ENCODE peak calls at places on chromosomes 16 and 17, in seven cellular contexts. Z is HAP-1; F is neural progenitor cell; R is left ventricle myocardium inferior; V is mesendoderm; W is CD8-positive, alpha-beta memory T cell; A is heart right ventricle. C is an unnamed sample.
A peak's percentile ranks its signal among the peaks of the same experiment; 100 is the strongest.

GRCh38 chr16:77212736-77213541 is 13.7 kb downstream of the SYCE1L start:
- DNase-seq in A (peak; percentile 33), W (peak; percentile 74), V (peak; percentile 73), F (peak; percentile 74), R (peak; percentile 57), Z (peak; percentile 25), C (no peak)

GRCh38 chr17:31392002-31392855 is 754 bp downstream of the RAB11FIP4 start:
- DNase-seq in A (no peak), Z (no peak), R (no peak), F (peak; percentile 9), W (no peak), V (no peak), C (no peak)

GRCh38 chr17:77373298-77374169 is 232.8 kb downstream of the SEC14L1 start:
- DNase-seq in R (peak; percentile 50), F (peak; percentile 78), W (peak; percentile 53), Z (no peak), V (peak; percentile 87), A (peak; percentile 61), C (no peak)

GRCh38 chr16:83603981-83604570 is 203.7 kb upstream of the HSBP1 start:
- DNase-seq in A (no peak), Z (no peak), F (no peak), V (no peak), R (no peak), W (no peak), C (no peak)

GRCh38 chr16:87897563-87898505 is 28.5 kb upstream of the SLC7A5 start:
- DNase-seq in R (no peak), W (peak; percentile 30), A (no peak), V (no peak), F (no peak), Z (no peak), C (no peak)

GRCh38 chr17:60141111-60142018 is 8.4 kb upstream of the CA4 start:
- DNase-seq in Z (no peak), A (no peak), W (no peak), R (no peak), V (no peak), F (peak; percentile 70), C (peak; percentile 13)

GRCh38 chr16:47538472-47538871 is 77.3 kb downstream of the PHKB start:
- DNase-seq in R (no peak), V (peak; percentile 37), A (no peak), W (no peak), Z (no peak), F (no peak), C (no peak)

GRCh38 chr16:69833791-69834282 is 71.7 kb downstream of the WWP2 start:
- DNase-seq in Z (no peak), W (no peak), A (no peak), V (no peak), R (no peak), F (peak; percentile 15), C (no peak)

GRCh38 chr16:87924937-87925670 is 11.2 kb downstream of the CA5A start:
- DNase-seq in A (no peak), Z (no peak), F (no peak), R (peak; percentile 46), V (no peak), W (no peak), C (peak; percentile 37)

GRCh38 chr17:1179112-1179634 is 608 bp downstream of the ABR start:
- DNase-seq in F (peak; percentile 44), Z (no peak), W (no peak), A (peak; percentile 21), R (no peak), V (no peak), C (no peak)

GRCh38 chr17:324151-324571 is 28.4 kb downstream of the RPH3AL start:
- DNase-seq in Z (no peak), W (no peak), V (no peak), F (no peak), R (no peak), A (no peak), C (no peak)

GRCh38 chr17:3818786-3819185 is 17.8 kb upstream of the ITGAE start:
- DNase-seq in V (no peak), W (no peak), Z (no peak), R (no peak), A (no peak), F (no peak), C (no peak)

GRCh38 chr17:79907855-79908254 is 68.6 kb upstream of the CBX4 start:
- DNase-seq in F (peak; percentile 40), W (no peak), Z (no peak), R (no peak), A (no peak), V (no peak), C (peak; percentile 19)

GRCh38 chr17:75024686-75025397 is 12.4 kb downstream of the MRPL58 start:
- DNase-seq in W (peak; percentile 53), Z (no peak), R (no peak), A (no peak), F (no peak), V (no peak), C (no peak)

GRCh38 chr16:24091125-24091524 is 165.0 kb upstream of the CACNG3 start:
- DNase-seq in V (no peak), Z (no peak), W (no peak), R (no peak), A (no peak), F (no peak), C (no peak)

GRCh38 chr17:43219746-43220380 is 8.2 kb downstream of the TMEM106A start:
- DNase-seq in Z (no peak), W (no peak), R (no peak), A (no peak), F (no peak), V (no peak), C (no peak)

GRCh38 chr17:43217614-43218087 is 6.0 kb downstream of the TMEM106A start:
- DNase-seq in Z (no peak), V (no peak), W (peak; percentile 28), F (no peak), A (no peak), R (no peak), C (no peak)

GRCh38 chr17:43216762-43217613 is 5.3 kb downstream of the TMEM106A start:
- DNase-seq in V (no peak), A (no peak), F (no peak), Z (no peak), W (no peak), R (no peak), C (no peak)

GRCh38 chr17:43220511-43221125 is 7.8 kb downstream of the CCDC200 start:
- DNase-seq in R (no peak), A (no peak), F (peak; percentile 10), Z (no peak), W (no peak), V (no peak), C (no peak)

GRCh38 chr17:43219001-43219400 is 7.3 kb downstream of the TMEM106A start:
- DNase-seq in R (no peak), F (no peak), Z (no peak), V (no peak), W (no peak), A (no peak), C (no peak)
- H3K36me3 ChIP-seq in R (peaks cover 28% of the 10 kb centered on the region), F (no peaks in the 10 kb centered on the region), Z (no peaks in the 10 kb centered on the region), V (no peaks in the 10 kb centered on the region), W (peaks cover 7% of the 10 kb centered on the region), A (peaks cover 39% of the 10 kb centered on the region), C (peaks cover 10% of the 10 kb centered on the region)

DNA sequence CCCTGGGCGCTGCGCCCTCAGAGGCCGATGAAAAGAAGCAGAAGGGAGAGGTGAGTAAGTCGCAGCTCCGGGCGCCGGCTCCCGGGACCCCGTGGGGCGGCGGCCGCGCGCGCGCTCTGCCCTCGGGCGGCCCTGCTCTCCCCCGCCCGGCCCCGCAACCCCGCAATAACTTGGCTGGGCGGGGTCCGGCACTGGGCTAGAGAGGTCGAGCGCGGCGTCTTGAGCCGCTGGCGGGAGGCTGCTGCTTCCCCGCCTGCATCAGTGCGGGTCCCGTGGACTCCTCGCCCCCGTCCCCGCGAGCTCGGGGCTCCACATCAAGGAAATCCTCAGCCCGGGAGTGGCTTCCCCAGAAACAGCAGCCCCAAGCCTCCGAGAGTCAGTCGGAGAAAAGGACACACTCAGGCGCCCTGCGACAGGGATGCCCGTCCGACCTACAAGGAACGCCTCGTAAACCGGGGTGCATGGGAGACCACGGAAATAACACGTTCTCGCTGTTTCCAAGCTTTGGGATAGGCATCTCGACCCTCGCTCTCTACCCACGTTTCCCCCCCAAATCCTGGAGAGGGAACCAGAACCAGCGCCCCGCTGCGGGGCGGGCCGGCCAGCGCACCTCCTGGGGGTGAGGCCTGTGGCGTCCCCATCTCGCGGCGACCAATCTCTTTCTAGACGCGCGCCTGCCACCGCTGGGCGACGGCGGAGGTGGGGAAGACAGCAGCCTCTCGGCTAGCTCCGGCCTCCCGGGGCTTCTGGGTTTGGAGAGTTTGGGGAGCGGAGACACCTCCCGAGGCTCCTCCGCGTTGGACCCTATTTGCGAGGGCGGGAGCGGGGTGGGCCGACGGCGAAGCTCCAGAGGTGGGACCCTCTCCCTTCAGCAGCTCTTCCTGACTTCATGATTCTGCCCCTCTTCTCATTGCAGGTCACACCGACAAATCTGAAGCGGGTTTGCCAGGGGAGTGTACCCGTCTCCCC is 809 bp upstream of the ABHD15 start:
- DNase-seq in A (peak; percentile 62), F (peak; percentile 84), W (peak; percentile 76), Z (peak; percentile 63), R (peak; percentile 73), V (peak; percentile 72), C (no peak)
- H3K4me3 ChIP-seq in A (peak overlapping the region; percentile 92), F (peak overlapping the region; percentile 71), W (peak overlapping the region; percentile 59), Z (peak overlapping the region; percentile 56), R (peak overlapping the region; percentile 77), V (peak overlapping the region; percentile 56), C (peak overlapping the region; percentile 61)

GRCh38 chr17:69030145-69030544 is 30.6 kb downstream of the ABCA9 start:
- DNase-seq in W (no peak), R (no peak), A (no peak), F (no peak), V (peak; percentile 33), Z (no peak), C (peak; percentile 10)

DNA sequence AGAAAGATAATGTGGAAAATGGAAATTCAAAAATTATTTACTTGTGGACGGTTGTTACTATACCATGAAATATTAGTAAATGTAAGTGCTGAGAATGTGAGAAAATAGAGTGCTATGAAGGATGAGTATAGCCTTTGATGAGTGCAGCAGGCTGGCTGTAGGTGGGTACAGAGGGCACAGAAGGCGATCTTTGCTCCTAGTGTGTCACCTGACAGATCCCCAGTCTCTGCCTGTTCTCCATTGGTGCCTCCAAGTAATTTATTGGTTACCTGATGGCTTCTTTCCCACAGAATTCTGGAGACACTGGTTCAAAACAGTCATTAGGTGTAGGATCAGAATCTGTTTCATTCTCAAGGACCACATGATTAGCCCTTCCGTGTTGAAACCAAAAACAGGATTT is 28.9 kb downstream of the ABCA9 start:
- DNase-seq in A (no peak), Z (no peak), F (no peak), W (no peak), R (no peak), V (no peak), C (no peak)
- H3K27me3 ChIP-seq in A (no peaks in the 10 kb centered on the region), Z (no peaks in the 10 kb centered on the region), F (no peaks in the 10 kb centered on the region), W (no peaks in the 10 kb centered on the region), R (no peaks in the 10 kb centered on the region), V (no peaks in the 10 kb centered on the region), C (no peaks in the 10 kb centered on the region)

DNA sequence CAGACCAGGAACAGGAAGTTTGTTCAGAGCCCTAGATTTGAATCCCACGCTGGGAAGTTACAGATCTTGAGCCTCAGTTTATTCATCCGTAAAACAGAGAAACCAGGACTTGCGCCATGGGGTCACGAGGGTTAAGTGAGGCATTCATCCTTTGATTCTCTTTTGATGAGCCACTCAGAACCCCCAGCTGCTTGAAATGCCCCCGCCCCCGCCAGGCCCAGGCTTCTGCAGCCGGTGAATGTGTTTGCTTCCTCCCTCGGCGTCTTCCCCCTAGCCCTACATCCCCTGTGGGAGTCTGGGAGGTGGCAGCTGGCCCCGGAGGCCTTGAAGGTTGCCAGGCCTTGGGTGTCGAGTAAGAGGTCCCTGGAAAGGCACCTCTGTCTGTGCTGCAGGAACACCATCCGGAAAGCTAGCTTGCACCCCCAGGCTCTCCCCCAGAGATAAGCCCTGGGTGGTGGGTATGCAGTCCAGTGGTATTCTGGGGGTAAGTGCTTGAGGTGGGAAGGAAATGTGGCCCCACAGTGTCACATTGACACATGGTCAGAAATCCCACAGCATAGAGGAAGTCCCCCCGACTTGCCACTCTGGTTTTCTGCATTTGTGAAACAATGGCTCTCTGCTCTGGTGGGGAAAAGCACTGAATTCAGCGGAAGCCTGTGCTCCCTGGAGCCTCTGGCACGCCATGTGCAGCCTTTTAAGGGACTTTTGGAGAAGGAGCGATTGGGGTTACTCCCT is 14.9 kb downstream of the IRF8 start:
- DNase-seq in W (no peak), A (no peak), V (no peak), Z (no peak), F (peak; percentile 52), R (no peak), C (no peak)
- H3K36me3 ChIP-seq in W (no peaks in the 10 kb centered on the region), A (no peaks in the 10 kb centered on the region), V (no peaks in the 10 kb centered on the region), Z (no peaks in the 10 kb centered on the region), F (no peaks in the 10 kb centered on the region), R (no peaks in the 10 kb centered on the region), C (no peaks in the 10 kb centered on the region)

C was measured in bronchial epithelial cell.